ENCODE peak calls at places on chromosomes 4 and X, in four cellular contexts. G is CD8-positive, alpha-beta memory T cell; B is lung microvascular endothelial cell; Q is B cell. V is an unnamed sample.

GRCh38 chr4:168309781-168310180 is 8.8 kb downstream of the DDX60 start:
- DNase-seq in Q (no peak), G (no peak), B (peak), V (no peak)

GRCh38 chr4:109118635-109119034 is 183.8 kb downstream of the COL25A1 start:
- DNase-seq in G (no peak), B (no peak), Q (no peak), V (no peak)

GRCh38 chr4:86181585-86181984 is 178.3 kb downstream of the MAPK10 start:
- DNase-seq in Q (no peak), G (no peak), B (no peak), V (no peak)

GRCh38 chr4:156981262-156981661 is 9.7 kb upstream of the PDGFC start:
- DNase-seq in G (no peak), B (no peak), Q (no peak), V (no peak)

GRCh38 chrX:122094611-122095010 is 1047.2 kb downstream of the GLUD2 start:
- DNase-seq in B (no peak), Q (no peak), G (no peak), V (no peak)

GRCh38 chr4:133162941-133163340 is 13.8 kb downstream of the PCDH10 start:
- DNase-seq in Q (no peak), G (no peak), B (no peak), V (no peak)

GRCh38 chr4:83618991-83619390 is 83.1 kb downstream of the GPAT3 start:
- DNase-seq in G (no peak), B (peak), Q (no peak), V (peak)

GRCh38 chrX:63784902-63785692 is at the start of gene ARHGEF9:
- DNase-seq in G (no peak), B (no peak), Q (no peak), V (no peak)

GRCh38 chrX:136880003-136880451 is 498 bp downstream of the RBMX start:
- DNase-seq in Q (peak), G (peak), B (peak), V (no peak)

GRCh38 chr4:140249351-140249750 is 95.4 kb upstream of the MAML3 start:
- DNase-seq in B (peak), G (no peak), Q (peak), V (no peak)

GRCh38 chr4:47830263-47831025 is 7.4 kb downstream of the CORIN start:
- DNase-seq in B (no peak), G (no peak), Q (no peak), V (no peak)

GRCh38 chrX:107686792-107687191 is 58.5 kb downstream of the PRPS1 start:
- DNase-seq in Q (no peak), B (peak), G (no peak), V (peak)

GRCh38 chrX:45322382-45322781 is 121.7 kb upstream of the DIPK2B start:
- DNase-seq in Q (peak), G (no peak), B (peak), V (peak)

GRCh38 chr4:7185487-7186030 is 6.8 kb upstream of the SORCS2 start:
- DNase-seq in B (no peak), Q (no peak), G (no peak), V (no peak)

GRCh38 chrX:52082578-52082977 is 13.6 kb upstream of the MAGED4B start:
- DNase-seq in Q (no peak), G (no peak), B (no peak), V (no peak)

GRCh38 chr4:67555447-67555846 is 3.1 kb upstream of the STAP1 start:
- DNase-seq in B (no peak), G (no peak), Q (no peak), V (no peak)

GRCh38 chrX:151151668-151152267 is 24.6 kb upstream of the GPR50 start:
- DNase-seq in B (peak), Q (peak), G (no peak), V (peak)

V was measured in GDM1.